ENCODE peak calls at places on chromosomes 11 and 22, in four cellular contexts. K is K562, M is hepatocyte, N is HCT116. R is an unnamed sample.
A peak's percentile ranks its signal among the peaks of the same experiment; 100 is the strongest.

GRCh38 chr11:19437760-19438159 is 197.0 kb upstream of the E2F8 start:
- DNase-seq in K (no peak), M (no peak), N (no peak), R (no peak)

GRCh38 chr22:37018815-37019308 is 385 bp downstream of the TST start:
- DNase-seq in K (peak; percentile 38), M (peak; percentile 86), N (no peak), R (no peak)

GRCh38 chr11:134736251-134737072 is 324.4 kb upstream of the B3GAT1 start:
- DNase-seq in K (no peak), M (peak; percentile 54), N (no peak), R (no peak)

GRCh38 chr11:15073361-15074205 is at the start of gene CALCB:
- DNase-seq in K (no peak), M (peak; percentile 55), N (no peak), R (no peak)

GRCh38 chr11:66317322-66317765 is 500 bp upstream of the CD248 start:
- DNase-seq in K (no peak), M (peak; percentile 61), N (no peak), R (no peak)

GRCh38 chr11:94134651-94135512 is 6.2 kb downstream of the PANX1 start:
- DNase-seq in K (peak; percentile 76), M (peak; percentile 50), N (no peak), R (no peak)

GRCh38 chr11:114166897-114167323 is 107.4 kb downstream of the ZBTB16 start:
- DNase-seq in K (no peak), M (peak; percentile 45), N (no peak), R (peak; percentile 87)

GRCh38 chr22:17830041-17830961 is 56.0 kb upstream of the BID start:
- DNase-seq in K (peak; percentile 90), M (peak; percentile 90), N (peak; percentile 52), R (peak; percentile 69)

GRCh38 chr22:48895831-48896765 is 931.6 kb downstream of the BRD1 start:
- DNase-seq in K (no peak), M (no peak), N (no peak), R (no peak)

GRCh38 chr22:41076857-41077256 is 15.5 kb upstream of the EP300 start:
- DNase-seq in K (no peak), M (no peak), N (no peak), R (no peak)

GRCh38 chr11:6604081-6604626 is 580 bp downstream of the ILK start:
- DNase-seq in K (peak; percentile 81), M (peak; percentile 79), N (no peak), R (peak; percentile 61)

GRCh38 chr11:4680341-4680740 is 17.3 kb downstream of the OR51E2 start:
- DNase-seq in K (no peak), M (no peak), N (no peak), R (no peak)

GRCh38 chr22:25165785-25166184 is 33.9 kb upstream of the CRYBB3 start:
- DNase-seq in K (no peak), M (no peak), N (no peak), R (no peak)

GRCh38 chr11:114892381-114893197 is 214.3 kb downstream of the NXPE2 start:
- DNase-seq in K (peak; percentile 25), M (no peak), N (no peak), R (no peak)

GRCh38 chr22:17910561-17911311 is 113.6 kb downstream of the MICAL3 start:
- DNase-seq in K (peak; percentile 40), M (peak; percentile 81), N (no peak), R (peak; percentile 31)

GRCh38 chr11:69691449-69691848 is 12.4 kb downstream of the FGF19 start:
- DNase-seq in K (peak; percentile 31), M (no peak), N (peak; percentile 74), R (no peak)

GRCh38 chr11:79314906-79315689 is 125.7 kb downstream of the TENM4 start:
- DNase-seq in K (peak; percentile 6), M (peak; percentile 50), N (no peak), R (peak; percentile 11)

GRCh38 chr22:21698430-21699329 is 32.9 kb downstream of the PPIL2 start:
- DNase-seq in K (peak; percentile 67), M (no peak), N (no peak), R (no peak)

GRCh38 chr11:10631761-10632160 is 61.8 kb downstream of the IRAG1 start:
- DNase-seq in K (no peak), M (no peak), N (no peak), R (no peak)

GRCh38 chr11:118908931-118909618 is 16.7 kb downstream of the BCL9L start:
- DNase-seq in K (peak; percentile 58), M (peak; percentile 95), N (no peak), R (no peak)

GRCh38 chr22:30246962-30247376 is 410 bp upstream of the LIF start:
- DNase-seq in K (no peak), M (peak; percentile 71), N (no peak), R (no peak)

GRCh38 chr11:78208257-78209165 is 19.8 kb downstream of the USP35 start:
- DNase-seq in K (no peak), M (no peak), N (no peak), R (no peak)

GRCh38 chr22:30537083-30537731 is 9.3 kb downstream of the SEC14L6 start:
- DNase-seq in K (no peak), M (no peak), N (no peak), R (no peak)

GRCh38 chr22:46007848-46008261 is 30.9 kb upstream of the WNT7B start:
- DNase-seq in K (no peak), M (peak; percentile 40), N (no peak), R (no peak)

GRCh38 chr11:102293873-102294601 is 23.2 kb upstream of the BIRC3 start:
- DNase-seq in K (peak; percentile 51), M (peak; percentile 63), N (peak; percentile 62), R (peak; percentile 83)

GRCh38 chr11:17552392-17553248 is 5.6 kb downstream of the OTOG start:
- DNase-seq in K (no peak), M (no peak), N (no peak), R (no peak)

GRCh38 chr11:21411114-21411513 is 741.7 kb downstream of the NELL1 start:
- DNase-seq in K (no peak), M (no peak), N (no peak), R (peak; percentile 88)

GRCh38 chr11:9512370-9513019 is 51.7 kb downstream of the ZNF143 start:
- DNase-seq in K (no peak), M (no peak), N (no peak), R (no peak)

GRCh38 chr11:9506489-9507343 is 45.9 kb downstream of the ZNF143 start:
- DNase-seq in K (peak; percentile 87), M (peak; percentile 92), N (peak; percentile 75), R (peak; percentile 74)
- H3K4me1 ChIP-seq in K (no peaks in the 10 kb centered on the region), M (peaks cover 21% of the 10 kb centered on the region), N (no peaks in the 10 kb centered on the region), R (peaks cover 5% of the 10 kb centered on the region)

GRCh38 chr11:1706634-1707400 is 9.8 kb downstream of the KRTAP5-6 start:
- DNase-seq in K (peak; percentile 30), M (peak; percentile 23), N (no peak), R (no peak)
- TF ChIP-seq CTCF in K (peak; percentile 52), M (peak; percentile 15), N (peak; percentile 34), R (peak; percentile 36)

GRCh38 chr22:38187413-38188212 is 6.0 kb upstream of the PLA2G6 start:
- DNase-seq in K (no peak), M (peak; percentile 77), N (no peak), R (no peak)
- H3K4me2 ChIP-seq in K (no peak overlapping the region), M (peak overlapping the region; percentile 32), N (no peak overlapping the region), R (no peak overlapping the region)

GRCh38 chr11:73929388-73929787 is 21.4 kb upstream of the DNAJB13 start:
- DNase-seq in K (no peak), M (no peak), N (no peak), R (no peak)
- H3K4me1 ChIP-seq in K (no peaks in the 10 kb centered on the region), M (no peaks in the 10 kb centered on the region), N (peaks cover 3% of the 10 kb centered on the region), R (no peaks in the 10 kb centered on the region)

DNA sequence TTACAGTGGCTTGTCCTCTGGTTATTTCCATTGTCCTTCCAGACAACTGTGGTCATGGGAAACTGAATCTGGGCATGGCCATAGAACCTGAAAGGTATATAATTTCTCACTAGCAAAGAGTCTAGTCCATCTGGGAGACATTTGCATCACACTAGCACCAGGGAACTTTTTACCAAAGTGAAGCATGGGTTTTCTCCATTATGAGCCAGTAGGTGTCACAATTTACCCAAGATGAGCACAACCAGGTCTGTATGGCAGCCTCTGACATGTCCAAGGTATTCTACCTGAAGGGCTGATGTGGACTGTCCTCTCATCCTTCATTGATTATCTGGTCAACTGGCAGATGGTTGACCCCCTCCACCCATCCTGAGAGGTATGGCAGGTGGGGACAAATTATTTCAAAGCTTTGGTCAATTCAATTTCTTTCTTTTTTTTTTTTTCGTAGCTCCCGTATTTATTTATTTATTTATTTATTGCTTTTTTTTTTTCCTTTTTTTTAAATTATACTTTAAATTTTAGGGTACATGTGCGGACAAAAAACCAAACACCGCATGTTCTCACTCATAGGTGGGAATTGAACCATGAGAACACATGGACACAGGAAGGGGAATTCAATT is 425.9 kb downstream of the TMEM135 start:
- DNase-seq in K (peak; percentile 39), M (peak; percentile 47), N (peak; percentile 42), R (peak; percentile 45)
- TF ChIP-seq CTCF in K (peak; percentile 14), M (peak; percentile 49), N (peak; percentile 65), R (peak; percentile 50)

DNA sequence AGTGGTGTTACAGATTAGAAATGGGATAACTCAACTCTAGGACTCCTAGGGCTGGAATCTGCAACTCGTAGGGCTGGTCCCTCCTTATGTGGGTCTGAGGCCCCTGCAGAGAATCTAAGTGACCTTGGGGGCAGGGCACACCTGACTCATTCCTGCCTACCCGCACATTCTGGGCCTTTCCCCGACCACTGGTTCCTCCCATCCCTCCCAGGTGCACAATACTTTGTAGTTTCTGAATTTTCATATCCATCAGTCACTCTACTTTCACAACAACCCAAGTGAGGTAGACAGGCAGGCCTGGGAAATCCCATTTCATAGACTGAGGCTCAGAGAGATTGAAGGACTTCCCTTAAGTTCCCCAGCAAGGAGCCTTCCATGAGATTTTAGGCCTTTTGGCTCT is 1.5 kb downstream of the CYB5R2 start:
- DNase-seq in K (no peak), M (peak; percentile 24), N (no peak), R (peak; percentile 22)
- H3K4me2 ChIP-seq in K (no peak overlapping the region), M (peak overlapping the region; percentile 95), N (no peak overlapping the region), R (peak overlapping the region; percentile 11)

GRCh38 chr11:64041846-64042245 is 6.1 kb downstream of the FLRT1 start:
- DNase-seq in K (no peak), M (no peak), N (no peak), R (no peak)

GRCh38 chr11:64043545-64043944 is 7.8 kb downstream of the FLRT1 start:
- DNase-seq in K (no peak), M (no peak), N (no peak), R (no peak)

GRCh38 chr11:64045700-64046099 is 10.0 kb downstream of the FLRT1 start:
- DNase-seq in K (no peak), M (no peak), N (no peak), R (no peak)

GRCh38 chr11:64042301-64042700 is 6.6 kb downstream of the FLRT1 start:
- DNase-seq in K (no peak), M (no peak), N (no peak), R (no peak)

GRCh38 chr11:64044730-64045386 is 9.1 kb downstream of the FLRT1 start:
- DNase-seq in K (no peak), M (no peak), N (no peak), R (no peak)
- H3K4me1 ChIP-seq in K (no peaks in the 10 kb centered on the region), M (no peaks in the 10 kb centered on the region), N (no peaks in the 10 kb centered on the region), R (no peaks in the 10 kb centered on the region)

DNA sequence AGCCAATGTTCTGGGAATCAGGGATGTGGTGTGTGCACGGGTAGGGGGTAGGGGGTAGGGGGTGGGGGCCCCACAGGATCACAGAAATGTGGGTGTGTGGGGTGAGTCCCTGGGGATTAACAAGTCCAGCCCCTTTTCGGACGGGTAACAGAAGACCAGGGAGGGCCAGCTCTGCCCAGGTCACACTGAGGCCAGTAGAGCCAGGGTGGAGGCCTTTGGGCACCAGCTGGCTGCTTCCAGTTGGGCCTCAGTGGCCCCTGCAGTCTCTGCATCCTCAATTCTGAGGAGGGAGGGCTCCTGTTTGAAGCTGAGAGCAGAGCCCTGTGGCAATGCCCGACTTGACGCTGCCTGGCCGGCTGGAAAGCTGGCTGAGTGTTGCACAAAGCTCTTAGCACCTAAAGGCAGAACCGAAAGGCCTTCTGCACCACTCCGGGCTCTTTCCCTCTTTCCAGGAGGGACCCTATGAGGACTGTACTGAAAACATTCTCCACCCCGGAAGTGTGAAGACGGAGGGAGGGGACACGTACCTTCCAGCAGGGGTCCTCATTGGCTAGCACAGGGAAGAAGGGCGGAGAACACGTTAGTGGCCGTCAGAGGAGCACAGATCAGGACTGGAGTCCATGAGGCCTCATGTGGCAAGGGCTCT is 120.4 kb downstream of the PHF21B start:
- DNase-seq in K (peak; percentile 24), M (no peak), N (no peak), R (no peak)
- TF ChIP-seq CTCF in K (no peak), M (no peak), N (peak; percentile 14), R (no peak)